ENCODE peak calls at places on chromosomes 3 and 15, in five cellular contexts. V, Z, R, E and X are unnamed samples.
A peak's percentile ranks its signal among the peaks of the same experiment; 100 is the strongest.

GRCh38 chr15:68969298-68969697 is 39.0 kb downstream of the SPESP1 start:
- DNase-seq in Z (no peak), V (no peak), R (no peak), E (no peak), X (no peak)

GRCh38 chr3:14429237-14429636 is 26.8 kb downstream of the SLC6A6 start:
- DNase-seq in Z (no peak), R (no peak), V (no peak), E (no peak), X (no peak)

GRCh38 chr15:71678191-71678590 is 132.2 kb upstream of the NR2E3 start:
- DNase-seq in R (peak; percentile 35), V (no peak), E (no peak), Z (no peak), X (no peak)

GRCh38 chr3:46675843-46676567 is 17.5 kb downstream of the ALS2CL start:
- DNase-seq in R (peak; percentile 57), E (no peak), V (peak; percentile 45), Z (no peak), X (no peak)

GRCh38 chr3:58026598-58026997 is 18.4 kb downstream of the FLNB start:
- DNase-seq in V (no peak), E (no peak), R (no peak), Z (no peak), X (no peak)

GRCh38 chr3:111603679-111604643 is 8.8 kb upstream of the ZBED2 start:
- DNase-seq in Z (no peak), E (no peak), R (no peak), V (no peak), X (no peak)

GRCh38 chr3:176814252-176814651 is 383.0 kb downstream of the TBL1XR1 start:
- DNase-seq in E (peak; percentile 32), Z (peak; percentile 77), R (peak; percentile 64), V (no peak), X (peak; percentile 41)

GRCh38 chr3:99473321-99473751 is 165.1 kb upstream of the COL8A1 start:
- DNase-seq in V (no peak), R (peak; percentile 84), E (no peak), Z (no peak), X (no peak)

GRCh38 chr3:66593978-66594377 is 93.2 kb upstream of the LRIG1 start:
- DNase-seq in R (peak; percentile 95), V (no peak), E (peak; percentile 74), Z (no peak), X (no peak)

GRCh38 chr15:65333441-65333820 is 29.0 kb downstream of the RNU5B-1 start:
- DNase-seq in V (no peak), E (no peak), Z (no peak), R (no peak), X (no peak)

GRCh38 chr3:169526246-169526645 is 137.3 kb downstream of the MECOM start:
- DNase-seq in Z (no peak), E (no peak), V (no peak), R (peak; percentile 42), X (no peak)

GRCh38 chr3:187368251-187368733 is at the start of gene RTP4:
- DNase-seq in Z (no peak), R (peak; percentile 65), E (peak; percentile 37), V (peak; percentile 19), X (no peak)

GRCh38 chr15:80152896-80153876 is at the start of gene FAH:
- DNase-seq in R (peak; percentile 62), V (no peak), E (peak; percentile 30), Z (no peak), X (no peak)

GRCh38 chr15:101206173-101206572 is 45.7 kb downstream of the CHSY1 start:
- DNase-seq in Z (no peak), E (no peak), R (peak; percentile 70), V (no peak), X (no peak)

GRCh38 chr15:66129561-66129960 is 124.0 kb downstream of the MEGF11 start:
- DNase-seq in R (no peak), V (no peak), Z (no peak), E (no peak), X (no peak)

GRCh38 chr3:18411541-18411940 is 13.6 kb downstream of the SATB1 start:
- DNase-seq in R (no peak), V (no peak), Z (no peak), E (no peak), X (no peak)

GRCh38 chr3:151085227-151085888 is at the start of gene MED12L:
- DNase-seq in Z (peak; percentile 65), R (peak; percentile 69), V (no peak), E (peak; percentile 30), X (peak; percentile 77)
- TF ChIP-seq CTCF in Z (no peak), R (no peak), V (no peak), E (peak; percentile 64), X (peak; percentile 43)

GRCh38 chr15:75989045-75989444 is 23.2 kb downstream of the NRG4 start:
- DNase-seq in Z (no peak), R (no peak), E (no peak), V (no peak), X (no peak)
- TF ChIP-seq CTCF in Z (no peak), R (no peak), E (no peak), V (no peak), X (no peak)

GRCh38 chr3:149452036-149452435 is 22.5 kb upstream of the TM4SF4 start:
- DNase-seq in V (no peak), E (no peak), R (no peak), Z (no peak), X (no peak)
- TF ChIP-seq CTCF in V (no peak), E (no peak), R (no peak), Z (no peak), X (no peak)

GRCh38 chr15:25136119-25136518 is 181.3 kb downstream of the SNRPN start:
- DNase-seq in V (no peak), E (peak; percentile 2), Z (no peak), R (peak; percentile 32), X (no peak)
- TF ChIP-seq CTCF in V (peak; percentile 40), E (peak; percentile 41), Z (peak; percentile 48), R (peak; percentile 38), X (peak; percentile 31)

GRCh38 chr15:76056931-76057330 is 2.9 kb upstream of the TMEM266 start:
- DNase-seq in E (no peak), R (no peak), V (no peak), Z (no peak), X (no peak)

GRCh38 chr15:76060098-76060989 is 559 bp downstream of the TMEM266 start:
- DNase-seq in R (no peak), V (peak; percentile 9), E (no peak), Z (no peak), X (no peak)

GRCh38 chr15:76057332-76058000 is 2.3 kb upstream of the TMEM266 start:
- DNase-seq in E (peak; percentile 15), V (no peak), R (peak; percentile 61), Z (peak; percentile 60), X (peak; percentile 17)

GRCh38 chr15:76059320-76060097 is at the start of gene TMEM266:
- DNase-seq in E (no peak), R (no peak), Z (peak; percentile 47), V (peak; percentile 22), X (peak; percentile 62)

GRCh38 chr15:76058714-76059319 is 968 bp upstream of the TMEM266 start:
- DNase-seq in Z (peak; percentile 8), V (peak; percentile 62), R (peak; percentile 23), E (peak; percentile 15), X (no peak)
- TF ChIP-seq CTCF in Z (no peak), V (peak; percentile 39), R (peak; percentile 1), E (peak; percentile 71), X (no peak)

DNA sequence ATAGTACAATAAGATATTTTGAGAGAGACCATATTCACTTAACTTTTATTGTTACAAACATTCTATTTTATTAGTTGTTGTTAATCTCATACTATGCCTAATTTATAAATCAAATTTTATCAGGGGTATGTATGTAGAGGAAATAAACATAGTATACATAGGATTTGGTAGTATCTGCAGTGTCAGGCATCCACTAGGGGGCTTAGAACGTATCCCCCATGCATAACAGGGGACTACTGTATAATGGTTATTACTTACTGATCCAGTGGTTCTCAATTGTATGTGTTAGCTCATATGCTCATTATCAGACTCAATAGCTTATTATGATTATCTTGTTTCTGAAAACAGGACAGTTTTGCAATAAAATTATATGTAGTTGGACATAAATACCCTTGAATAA is 27.6 kb downstream of the CMC1 start:
- DNase-seq in V (no peak), Z (no peak), R (no peak), E (no peak), X (no peak)
- TF ChIP-seq CTCF in V (no peak), Z (peak; percentile 46), R (peak; percentile 26), E (no peak), X (peak; percentile 30)

GRCh38 chr15:39785139-39785538 is 2.5 kb upstream of the FSIP1 start:
- DNase-seq in E (no peak), Z (no peak), R (peak; percentile 14), V (no peak), X (no peak)

GRCh38 chr15:39787479-39787878 is 4.8 kb upstream of the FSIP1 start:
- DNase-seq in V (no peak), Z (no peak), R (peak; percentile 51), E (peak; percentile 72), X (no peak)

GRCh38 chr15:39788108-39788507 is 5.5 kb upstream of the FSIP1 start:
- DNase-seq in V (no peak), E (no peak), R (peak; percentile 54), Z (no peak), X (no peak)

GRCh38 chr15:39785806-39786205 is 3.2 kb upstream of the FSIP1 start:
- DNase-seq in Z (no peak), V (no peak), E (no peak), R (no peak), X (no peak)

DNA sequence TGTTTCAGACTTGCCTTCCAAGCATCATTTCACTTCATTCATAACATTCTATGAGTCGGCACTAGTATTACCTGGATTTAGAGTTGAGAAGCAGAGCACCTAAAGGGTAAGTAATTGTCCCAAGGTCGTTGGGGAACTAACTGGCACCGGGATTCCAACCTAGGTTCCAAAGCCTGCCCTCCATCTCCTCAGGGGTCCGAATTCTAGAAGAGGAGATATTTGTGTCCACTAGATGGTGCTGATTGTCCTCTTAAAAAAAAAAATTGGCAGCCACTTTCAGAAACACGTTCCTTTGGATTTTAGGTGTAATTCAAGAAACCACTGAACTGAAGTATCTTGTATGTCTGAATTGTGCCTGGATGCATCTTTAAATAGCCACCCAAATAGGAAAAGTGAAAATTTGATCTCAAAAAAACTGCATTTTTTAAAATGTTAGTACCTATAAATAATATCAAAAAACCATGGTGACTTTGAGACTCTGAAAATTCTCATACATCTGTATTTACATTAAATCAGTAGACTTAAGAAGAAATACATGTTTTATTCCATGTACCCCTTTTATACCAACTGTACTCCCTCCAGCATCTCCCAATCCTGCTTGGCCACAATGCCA is 3.9 kb upstream of the FSIP1 start:
- DNase-seq in Z (no peak), E (peak; percentile 47), R (peak; percentile 82), V (no peak), X (no peak)
- TF ChIP-seq CTCF in Z (peak; percentile 77), E (peak; percentile 71), R (peak; percentile 50), V (peak; percentile 80), X (peak; percentile 68)

DNA sequence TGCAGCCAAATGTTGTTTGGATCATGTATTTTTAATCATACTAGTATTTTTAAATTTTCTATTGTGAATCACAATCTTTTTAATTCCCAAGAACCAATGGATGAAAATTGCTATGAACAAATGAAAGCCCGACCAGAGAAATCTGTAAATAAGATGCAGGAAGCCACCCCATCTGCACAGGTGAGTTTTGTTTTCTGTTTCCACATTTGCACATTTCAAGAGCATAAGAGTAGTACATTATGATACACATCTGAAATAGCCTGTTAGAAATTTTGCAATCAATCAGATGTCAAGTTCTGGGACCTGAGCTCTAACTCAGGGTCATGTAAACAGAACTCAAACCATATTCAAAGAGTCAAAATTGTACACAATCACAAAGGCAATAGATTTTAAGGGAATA is 26.5 kb downstream of the TRAT1 start:
- DNase-seq in Z (no peak), E (no peak), R (no peak), V (no peak), X (no peak)
- TF ChIP-seq CTCF in Z (no peak), E (no peak), R (no peak), V (no peak), X (no peak)